ENCODE peak calls at places on chromosomes 1 and 21, in six cellular contexts. K is SHP77; E is D341Med; P is stomach; R is HT-29; Z is stimulated activated CD8-positive, alpha-beta memory T cell treated with anti-CD3 and anti-CD28 coated beads, Interleukin-15, amount 100 ng/mL, for 4 hours. N is an unnamed sample.

GRCh38 chr1:84330125-84330984 is 28.8 kb downstream of the SAMD13 start:
- DNase-seq in K (no peak), E (no peak), P (no peak), R (no peak), Z (no peak), N (no peak)

GRCh38 chr1:25977816-25978215 is 20.0 kb downstream of the PAFAH2 start:
- DNase-seq in K (no peak), E (no peak), P (no peak), R (no peak), Z (no peak), N (no peak)

GRCh38 chr1:147892731-147893214 is 9.8 kb upstream of the GJA8 start:
- DNase-seq in K (peak; percentile 74), E (peak; percentile 71), P (no peak), R (peak; percentile 74), Z (no peak), N (peak; percentile 39)

GRCh38 chr1:54480201-54480848 is 67.7 kb upstream of the ACOT11 start:
- DNase-seq in K (no peak), E (no peak), P (no peak), R (no peak), Z (no peak), N (no peak)

GRCh38 chr1:180571832-180572636 is 13.3 kb downstream of the OVAAL start:
- DNase-seq in K (no peak), E (no peak), P (no peak), R (no peak), Z (no peak), N (peak; percentile 29)

GRCh38 chr1:40438391-40439015 is 11.8 kb upstream of the ZFP69B start:
- DNase-seq in K (no peak), E (peak; percentile 63), P (no peak), R (peak; percentile 27), Z (no peak), N (peak; percentile 16)

GRCh38 chr1:232575524-232576040 is 54.4 kb downstream of the SIPA1L2 start:
- DNase-seq in K (no peak), E (no peak), P (no peak), R (no peak), Z (no peak), N (peak; percentile 19)

GRCh38 chr1:235011599-235012435 is 116.8 kb downstream of the TOMM20 start:
- DNase-seq in K (peak; percentile 92), E (no peak), P (peak; percentile 64), R (peak; percentile 81), Z (peak; percentile 84), N (peak; percentile 100)

GRCh38 chr1:158818560-158818959 is 12.6 kb upstream of the MNDA start:
- DNase-seq in K (no peak), E (no peak), P (no peak), R (no peak), Z (no peak), N (no peak)

GRCh38 chr1:194535369-194535768 is 1349.0 kb upstream of the B3GALT2 start:
- DNase-seq in K (no peak), E (no peak), P (no peak), R (no peak), Z (no peak), N (no peak)

GRCh38 chr1:89536555-89537393 is 12.1 kb downstream of the LRRC8B start:
- DNase-seq in K (no peak), E (no peak), P (no peak), R (no peak), Z (no peak), N (no peak)

GRCh38 chr21:29376556-29376955 is 77.8 kb downstream of the BACH1 start:
- DNase-seq in K (peak; percentile 30), E (peak; percentile 65), P (peak; percentile 33), R (peak; percentile 40), Z (peak; percentile 8), N (peak; percentile 54)

GRCh38 chr1:65703853-65704252 is 88.8 kb upstream of the PDE4B start:
- DNase-seq in K (no peak), E (no peak), P (no peak), R (no peak), Z (no peak), N (no peak)

GRCh38 chr1:206717237-206717989 is 32.7 kb downstream of the MAPKAPK2 start:
- DNase-seq in K (no peak), E (no peak), P (no peak), R (no peak), Z (no peak), N (no peak)

GRCh38 chr1:161382214-161383019 is 14.7 kb upstream of the CFAP126 start:
- DNase-seq in K (peak; percentile 63), E (peak; percentile 60), P (no peak), R (peak; percentile 56), Z (no peak), N (peak; percentile 75)

GRCh38 chr1:90561926-90562325 is 155.2 kb downstream of the BARHL2 start:
- DNase-seq in K (no peak), E (no peak), P (no peak), R (no peak), Z (no peak), N (no peak)

GRCh38 chr1:86708923-86709322 is 4.5 kb downstream of the SH3GLB1 start:
- DNase-seq in K (no peak), E (no peak), P (no peak), R (no peak), Z (no peak), N (no peak)

GRCh38 chr1:52190500-52191252 is 48.8 kb downstream of the ZFYVE9 start:
- DNase-seq in K (no peak), E (no peak), P (no peak), R (no peak), Z (no peak), N (no peak)

GRCh38 chr1:154423303-154423987 is 18.3 kb downstream of the IL6R start:
- DNase-seq in K (no peak), E (no peak), P (no peak), R (no peak), Z (peak; percentile 27), N (peak; percentile 83)

GRCh38 chr1:3467096-3468036 is 12.9 kb downstream of the ARHGEF16 start:
- DNase-seq in K (no peak), E (no peak), P (no peak), R (no peak), Z (no peak), N (no peak)

GRCh38 chr1:204883405-204883804 is 12.7 kb downstream of the NFASC start:
- DNase-seq in K (no peak), E (no peak), P (no peak), R (no peak), Z (no peak), N (no peak)

GRCh38 chr1:200934676-200935245 is 40.1 kb downstream of the INAVA start:
- DNase-seq in K (no peak), E (no peak), P (no peak), R (no peak), Z (no peak), N (no peak)

GRCh38 chr1:164836614-164837018 is 277.6 kb downstream of the PBX1 start:
- DNase-seq in K (no peak), E (no peak), P (no peak), R (no peak), Z (no peak), N (no peak)

N was measured in A172.